ENCODE peak calls at places on chromosomes 4 and X, in five cellular contexts. K is A549, H is mucosa of descending colon, T is endodermal cell, J is Calu3. F is an unnamed sample.

GRCh38 chrX:41588271-41588670 is 100.5 kb upstream of the GPR34 start:
- DNase-seq in K (peak; percentile 2), H (no peak), T (no peak), J (no peak), F (no peak)

GRCh38 chr4:162959056-162959455 is 207.6 kb downstream of the NAF1 start:
- DNase-seq in K (no peak), H (no peak), T (peak; percentile 78), J (peak; percentile 1), F (peak; percentile 8)

GRCh38 chr4:123776267-123776666 is 379.7 kb downstream of the SPRY1 start:
- DNase-seq in K (no peak), H (no peak), T (no peak), J (no peak), F (peak; percentile 29)

GRCh38 chr4:13777341-13777740 is 149.8 kb upstream of the BOD1L1 start:
- DNase-seq in K (no peak), H (no peak), T (no peak), J (no peak), F (no peak)

GRCh38 chr4:155426953-155427352 is 50.2 kb upstream of the MAP9 start:
- DNase-seq in K (no peak), H (no peak), T (peak; percentile 79), J (no peak), F (no peak)

GRCh38 chrX:56932106-56932505 is 63.2 kb downstream of the SPIN3 start:
- DNase-seq in K (no peak), H (no peak), T (no peak), J (no peak), F (no peak)

GRCh38 chr4:86554641-86555040 is 39.5 kb upstream of the PTPN13 start:
- DNase-seq in K (no peak), H (no peak), T (no peak), J (no peak), F (no peak)

GRCh38 chrX:17735396-17735795 is 1.9 kb upstream of the SCML1 start:
- DNase-seq in K (no peak), H (no peak), T (no peak), J (no peak), F (no peak)

GRCh38 chr4:38523524-38524448 is 140.2 kb upstream of the KLF3 start:
- DNase-seq in K (no peak), H (no peak), T (no peak), J (no peak), F (peak; percentile 82)

GRCh38 chr4:141972950-141973349 is 336.6 kb downstream of the IL15 start:
- DNase-seq in K (no peak), H (no peak), T (no peak), J (no peak), F (no peak)

GRCh38 chrX:40098264-40099045 is 697 bp upstream of the BCOR start:
- DNase-seq in K (peak; percentile 52), H (peak; percentile 72), T (peak; percentile 89), J (peak; percentile 70), F (peak; percentile 61)

GRCh38 chr4:54359919-54360650 is 131.0 kb downstream of the PDGFRA start:
- DNase-seq in K (no peak), H (no peak), T (no peak), J (no peak), F (no peak)

GRCh38 chr4:6961496-6962210 is 52.0 kb downstream of the TBC1D14 start:
- DNase-seq in K (no peak), H (peak; percentile 27), T (no peak), J (no peak), F (no peak)

GRCh38 chr4:1793496-1793840 is 375 bp downstream of the FGFR3 start:
- DNase-seq in K (peak; percentile 33), H (peak; percentile 80), T (peak; percentile 80), J (peak; percentile 22), F (peak; percentile 76)

GRCh38 chrX:44317196-44317595 is 26.3 kb downstream of the EFHC2 start:
- DNase-seq in K (no peak), H (no peak), T (no peak), J (no peak), F (no peak)

GRCh38 chrX:110944793-110945466 is 149.3 kb upstream of the CHRDL1 start:
- DNase-seq in K (no peak), H (no peak), T (peak; percentile 76), J (no peak), F (no peak)

GRCh38 chr4:48228887-48229462 is 40.7 kb downstream of the TEC start:
- DNase-seq in K (no peak), H (no peak), T (no peak), J (no peak), F (no peak)
- TF ChIP-seq CTCF in K (no peak), H (no peak), T (no peak), J (no peak), F (no peak)

GRCh38 chr4:112060212-112060611 is 85.0 kb upstream of the FAM241A start:
- DNase-seq in K (peak; percentile 6), H (no peak), T (peak; percentile 53), J (peak; percentile 9), F (peak; percentile 15)
- TF ChIP-seq CTCF in K (peak; percentile 48), H (no peak), T (peak; percentile 83), J (no peak), F (no peak)

DNA sequence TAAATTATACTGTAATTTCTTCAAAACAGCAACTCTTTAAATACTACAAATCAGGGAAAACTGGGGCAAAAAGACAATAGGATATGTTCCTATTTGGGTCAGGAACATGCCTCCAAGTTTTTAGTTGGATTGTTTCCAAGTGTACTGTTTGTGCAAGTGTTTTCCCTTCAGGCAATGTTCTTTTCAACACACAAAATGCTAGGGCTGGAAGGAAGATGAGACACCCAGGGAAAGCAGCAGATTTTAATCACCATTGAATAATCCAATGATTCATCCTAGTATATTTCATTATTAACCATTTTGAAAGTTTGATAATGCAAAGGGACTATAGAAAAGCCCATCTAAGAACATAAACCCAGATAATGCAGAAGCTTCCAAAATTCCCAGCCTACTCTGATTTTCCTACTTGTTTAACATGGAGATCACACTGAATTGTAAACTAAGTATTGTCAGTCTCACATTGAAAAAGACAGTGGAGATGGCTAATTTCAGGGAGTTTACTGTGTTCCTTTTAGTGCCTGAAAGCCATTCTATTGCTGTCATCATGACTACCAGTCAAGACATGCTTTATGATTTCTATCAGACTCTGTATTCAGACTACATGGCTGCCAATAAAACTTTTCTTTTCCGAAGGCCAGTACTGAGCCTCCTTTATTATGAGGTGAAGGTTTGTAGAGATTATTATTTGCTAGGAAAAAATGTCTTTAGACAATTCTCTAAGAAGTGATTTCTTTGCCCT is 38.6 kb downstream of the COL4A6 start:
- DNase-seq in K (no peak), H (no peak), T (no peak), J (no peak), F (no peak)
- TF ChIP-seq CTCF in K (no peak), H (no peak), T (no peak), J (no peak), F (no peak)

GRCh38 chr4:15143551-15143950 is 141.3 kb downstream of the CPEB2 start:
- DNase-seq in K (no peak), H (no peak), T (no peak), J (no peak), F (no peak)

GRCh38 chr4:15142201-15142600 is 139.9 kb downstream of the CPEB2 start:
- DNase-seq in K (no peak), H (no peak), T (no peak), J (no peak), F (no peak)

GRCh38 chr4:15144967-15145295 is 142.7 kb downstream of the CPEB2 start:
- DNase-seq in K (no peak), H (no peak), T (no peak), J (no peak), F (no peak)

GRCh38 chr4:15145709-15146108 is 143.4 kb downstream of the CPEB2 start:
- DNase-seq in K (no peak), H (no peak), T (no peak), J (no peak), F (no peak)

DNA sequence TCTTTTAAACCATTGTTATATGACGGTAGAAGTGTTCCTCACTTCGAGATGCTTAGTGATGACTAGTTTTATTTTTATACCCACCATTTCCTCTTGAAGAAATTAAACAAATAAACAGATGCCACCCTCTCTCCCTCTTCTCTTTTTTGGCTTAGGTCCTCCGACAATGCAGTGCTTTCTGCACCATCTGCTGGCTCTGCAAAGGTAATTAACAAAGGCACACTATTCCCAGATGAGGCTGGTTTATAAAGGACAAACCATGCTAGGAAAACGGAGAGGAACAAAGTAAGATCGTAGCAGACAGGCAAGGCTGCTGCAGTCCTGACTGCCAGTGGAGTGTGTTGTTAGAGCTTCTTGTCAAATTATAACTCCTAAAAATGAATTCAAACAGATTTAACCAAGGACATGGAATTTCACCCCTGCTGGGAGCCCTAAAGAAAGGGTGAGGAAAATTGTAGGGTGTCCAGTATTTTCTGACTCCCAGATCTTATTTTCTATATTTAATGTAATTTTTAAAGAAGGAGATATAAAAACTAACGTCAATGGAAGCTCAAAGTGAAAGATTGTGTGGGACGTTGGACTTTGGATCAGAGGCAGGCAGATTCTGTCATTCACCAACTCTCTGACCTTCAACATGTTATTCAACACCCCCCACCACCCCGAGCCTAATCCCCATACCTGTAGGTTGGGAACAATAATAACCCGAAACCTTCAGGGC is 142.1 kb downstream of the CPEB2 start:
- DNase-seq in K (no peak), H (no peak), T (no peak), J (no peak), F (no peak)
- TF ChIP-seq CTCF in K (peak; percentile 14), H (no peak), T (peak; percentile 33), J (no peak), F (no peak)

DNA sequence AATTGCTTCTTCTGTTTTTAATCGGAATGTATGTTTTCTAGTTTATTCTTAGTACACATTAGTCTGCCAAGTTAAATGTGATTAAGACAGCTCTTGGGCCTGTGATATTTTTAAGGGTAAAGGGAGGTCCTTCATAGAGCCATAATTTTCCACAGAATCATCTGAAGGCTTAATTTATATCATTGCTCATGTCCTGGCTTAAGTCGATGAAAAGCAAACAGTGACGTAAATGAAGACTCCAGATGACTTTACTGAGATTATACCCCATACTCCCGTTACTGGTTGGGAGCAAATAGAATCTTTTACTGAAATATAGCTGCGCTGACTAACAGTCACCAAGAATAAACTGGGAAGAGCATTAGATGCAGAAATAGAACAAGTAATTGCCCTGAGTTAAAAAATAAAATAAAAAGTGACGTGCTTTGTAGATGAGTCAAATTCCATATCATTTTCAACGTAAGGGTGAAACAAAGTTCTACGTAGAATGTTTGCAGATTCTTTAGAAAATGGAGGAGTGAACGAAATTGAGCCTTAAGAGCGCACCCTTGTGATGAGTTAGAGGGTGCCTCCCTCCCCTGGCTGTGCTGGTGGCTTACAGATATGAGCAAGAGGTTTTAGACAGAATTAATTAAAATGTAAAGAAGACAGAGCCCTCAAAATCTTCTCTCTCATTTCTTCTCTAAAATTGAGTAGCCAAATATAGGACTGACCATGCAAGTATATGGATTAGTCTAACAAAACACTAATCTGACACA is 30.0 kb upstream of the LGI2 start:
- DNase-seq in K (no peak), H (no peak), T (no peak), J (no peak), F (no peak)
- TF ChIP-seq CTCF in K (no peak), H (no peak), T (peak; percentile 17), J (no peak), F (no peak)